ENCODE peak calls at places on chromosome 1, in ten cellular contexts. H is A549, O is K562, W is body of pancreas, V is vagina, L is IMR-90, U is uterus, F is breast epithelium, Y is transverse colon, G is NB4. J is an unnamed sample.

GRCh38 chr1:9589144-9589718 is 520 bp downstream of the TMEM201 start:
- DNase-seq in H (no peak), O (peak; percentile 33), W (peak; percentile 39), V (no peak), L (peak; percentile 23), U (peak; percentile 33), F (no peak), Y (peak; percentile 46), G (peak; percentile 55), J (no peak)

GRCh38 chr1:149848340-149848771 is 51.0 kb upstream of the BOLA1 start:
- DNase-seq in H (no peak), O (no peak), W (no peak), V (no peak), L (no peak), U (no peak), F (no peak), Y (no peak), G (peak; percentile 34), J (no peak)

GRCh38 chr1:200154069-200154767 is 126.7 kb downstream of the NR5A2 start:
- DNase-seq in H (no peak), O (peak; percentile 90), W (no peak), V (no peak), L (peak; percentile 16), U (no peak), F (no peak), Y (peak; percentile 17), G (peak; percentile 94), J (no peak)

GRCh38 chr1:167066333-167067122 is 23.6 kb downstream of the GPA33 start:
- DNase-seq in H (peak; percentile 45), O (peak; percentile 93), W (peak; percentile 80), V (no peak), L (peak; percentile 15), U (peak; percentile 74), F (peak; percentile 44), Y (peak; percentile 85), G (peak; percentile 67), J (peak; percentile 68)

GRCh38 chr1:33143698-33144097 is 38.1 kb downstream of the TRIM62 start:
- DNase-seq in H (no peak), O (no peak), W (no peak), V (no peak), L (peak; percentile 95), U (no peak), F (no peak), Y (no peak), G (peak; percentile 75), J (no peak)

GRCh38 chr1:24501371-24502167 is 1.1 kb upstream of the RCAN3 start:
- DNase-seq in H (peak; percentile 44), O (peak; percentile 57), W (no peak), V (no peak), L (no peak), U (no peak), F (peak; percentile 22), Y (peak; percentile 60), G (peak; percentile 83), J (no peak)

GRCh38 chr1:11138952-11139351 is 39.3 kb upstream of the EXOSC10 start:
- DNase-seq in H (no peak), O (no peak), W (no peak), V (no peak), L (peak; percentile 80), U (no peak), F (no peak), Y (no peak), G (no peak), J (no peak)

GRCh38 chr1:210291088-210291487 is 37.6 kb upstream of the HHAT start:
- DNase-seq in H (no peak), O (no peak), W (no peak), V (no peak), L (no peak), U (no peak), F (no peak), Y (no peak), G (no peak), J (no peak)

GRCh38 chr1:247760456-247760855 is at the start of gene OR1C1:
- DNase-seq in H (no peak), O (no peak), W (no peak), V (no peak), L (no peak), U (no peak), F (no peak), Y (no peak), G (no peak), J (no peak)

GRCh38 chr1:31152181-31152768 is 86.8 kb upstream of the PUM1 start:
- DNase-seq in H (peak; percentile 68), O (peak; percentile 32), W (no peak), V (no peak), L (peak; percentile 87), U (no peak), F (no peak), Y (no peak), G (peak; percentile 77), J (no peak)

GRCh38 chr1:211174375-211174774 is 40.4 kb upstream of the KCNH1 start:
- DNase-seq in H (no peak), O (no peak), W (no peak), V (no peak), L (no peak), U (no peak), F (no peak), Y (no peak), G (peak; percentile 2), J (no peak)

GRCh38 chr1:89780721-89781120 is 40.1 kb upstream of the LRRC8D start:
- DNase-seq in H (peak; percentile 69), O (no peak), W (no peak), V (no peak), L (peak; percentile 69), U (no peak), F (no peak), Y (no peak), G (peak; percentile 73), J (no peak)

GRCh38 chr1:227894306-227894721 is 53.4 kb downstream of the WNT9A start:
- DNase-seq in H (no peak), O (no peak), W (peak; percentile 6), V (peak; percentile 72), L (no peak), U (peak; percentile 9), F (no peak), Y (peak; percentile 1), G (no peak), J (peak; percentile 6)

GRCh38 chr1:29683472-29683871 is 447.1 kb downstream of the PTPRU start:
- DNase-seq in H (no peak), O (no peak), W (no peak), V (no peak), L (no peak), U (no peak), F (peak; percentile 11), Y (no peak), G (no peak), J (no peak)

GRCh38 chr1:111281411-111281810 is 9.2 kb upstream of the CHIA start:
- DNase-seq in H (no peak), O (no peak), W (no peak), V (no peak), L (no peak), U (no peak), F (no peak), Y (no peak), G (no peak), J (no peak)

GRCh38 chr1:40979241-40980067 is at the start of gene CTPS1:
- DNase-seq in H (peak; percentile 96), O (peak; percentile 100), W (peak; percentile 96), V (no peak), L (peak; percentile 91), U (peak; percentile 97), F (peak; percentile 92), Y (peak; percentile 96), G (peak; percentile 94), J (peak; percentile 91)
- TF ChIP-seq CTCF in H (peak; percentile 24), O (peak; percentile 38), W (no peak), V (no peak), L (peak; percentile 35), U (peak; percentile 23), F (no peak), Y (no peak), G (peak; percentile 31), J (no peak)

GRCh38 chr1:46940307-46940706 is 969 bp downstream of the CYP4A11 start:
- DNase-seq in H (no peak), O (no peak), W (peak; percentile 15), V (no peak), L (no peak), U (no peak), F (no peak), Y (peak; percentile 38), G (no peak), J (no peak)
- TF ChIP-seq POLR2A in H (no peak), O (no peak), W (no peak), V (no peak), L (no peak), U (no peak), F (no peak), Y (no peak), G (no peak), J (no peak)

DNA sequence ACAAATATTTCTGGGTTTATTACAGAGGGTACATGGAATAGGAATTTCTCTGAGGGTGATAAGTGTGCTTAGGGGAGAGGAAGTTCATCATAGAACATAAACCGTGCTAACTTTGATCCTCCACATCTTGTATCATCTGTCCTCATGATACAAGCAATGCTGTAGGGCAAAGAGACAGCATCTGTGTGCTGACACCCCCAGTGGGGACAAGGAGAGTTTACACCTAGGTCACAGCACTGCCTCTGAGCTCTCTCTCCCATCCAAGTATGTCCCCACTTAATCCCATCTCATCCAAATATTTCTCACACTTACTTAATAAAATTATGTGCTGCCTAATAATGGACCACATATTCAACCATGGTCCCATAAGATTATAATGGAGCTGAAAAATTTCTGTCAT is 4.3 kb upstream of the TEDDM1 start:
- DNase-seq in H (no peak), O (peak; percentile 35), W (no peak), V (no peak), L (no peak), U (no peak), F (no peak), Y (no peak), G (no peak), J (no peak)
- TF ChIP-seq CTCF in H (no peak), O (peak; percentile 38), W (no peak), V (no peak), L (no peak), U (no peak), F (no peak), Y (no peak), G (peak; percentile 9), J (no peak)

DNA sequence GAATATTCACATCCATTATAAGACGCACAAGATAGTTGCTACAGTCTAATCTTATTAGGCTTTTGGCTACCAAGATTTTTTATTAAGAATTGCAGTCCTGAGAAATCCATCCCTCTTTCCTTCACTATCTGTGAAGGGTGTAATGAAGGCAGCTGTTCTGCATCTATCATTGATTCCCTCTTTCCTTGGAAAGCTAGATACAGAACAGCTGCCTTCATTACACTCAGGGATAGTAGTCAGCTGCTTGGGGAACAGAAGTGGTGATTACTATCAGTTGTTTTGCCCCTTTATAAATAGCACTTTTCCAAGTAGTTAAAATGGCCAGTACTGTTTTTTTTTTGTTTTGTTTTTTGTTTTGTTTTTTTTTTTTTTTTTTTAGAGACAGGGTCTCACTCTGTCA is 70.2 kb downstream of the IARS2 start:
- DNase-seq in H (no peak), O (no peak), W (no peak), V (no peak), L (no peak), U (no peak), F (no peak), Y (no peak), G (no peak), J (no peak)
- TF ChIP-seq POLR2A in H (no peak), O (no peak), W (no peak), V (no peak), L (no peak), U (no peak), F (no peak), Y (no peak), G (no peak), J (no peak)

J was measured in gastrocnemius medialis.